ENCODE peak calls at places on chromosomes 3 and 15, in four cellular contexts. N, G, V and A are unnamed samples.

GRCh38 chr3:162512488-162512887 is 1015.9 kb downstream of the OTOL1 start:
- DNase-seq in N (no peak), G (no peak), V (no peak), A (no peak)

GRCh38 chr3:51828297-51828696 is 33.1 kb upstream of the IQCF2 start:
- DNase-seq in N (no peak), G (no peak), V (no peak), A (no peak)

GRCh38 chr15:38217788-38218609 is 34.6 kb upstream of the SPRED1 start:
- DNase-seq in N (no peak), G (no peak), V (no peak), A (no peak)

GRCh38 chr15:52208306-52208946 is 17.2 kb upstream of the GNB5 start:
- DNase-seq in N (peak; percentile 65), G (no peak), V (peak; percentile 76), A (peak; percentile 81)

GRCh38 chr3:122356402-122356801 is 26.6 kb downstream of the MIX23 start:
- DNase-seq in N (peak; percentile 16), G (no peak), V (peak; percentile 57), A (peak; percentile 66)

GRCh38 chr15:69798481-69799315 is 299.0 kb downstream of the TLE3 start:
- DNase-seq in N (no peak), G (no peak), V (no peak), A (no peak)

GRCh38 chr15:82950746-82951370 is 1.7 kb downstream of the HOMER2 start:
- DNase-seq in N (no peak), G (no peak), V (peak; percentile 11), A (no peak)

GRCh38 chr15:69885182-69886041 is 212.3 kb downstream of the TLE3 start:
- DNase-seq in N (no peak), G (no peak), V (no peak), A (no peak)

GRCh38 chr3:12750223-12750622 is 8.8 kb downstream of the TMEM40 start:
- DNase-seq in N (peak; percentile 59), G (no peak), V (peak; percentile 31), A (peak; percentile 67)
- TF ChIP-seq POLR2AphosphoS2 in N (no peak), G (no peak), V (no peak), A (no peak)

GRCh38 chr15:78685925-78686324 is 44.9 kb upstream of the CHRNB4 start:
- DNase-seq in N (no peak), G (no peak), V (no peak), A (no peak)
- TF ChIP-seq POLR2AphosphoS2 in N (no peak), G (no peak), V (no peak), A (no peak)

DNA sequence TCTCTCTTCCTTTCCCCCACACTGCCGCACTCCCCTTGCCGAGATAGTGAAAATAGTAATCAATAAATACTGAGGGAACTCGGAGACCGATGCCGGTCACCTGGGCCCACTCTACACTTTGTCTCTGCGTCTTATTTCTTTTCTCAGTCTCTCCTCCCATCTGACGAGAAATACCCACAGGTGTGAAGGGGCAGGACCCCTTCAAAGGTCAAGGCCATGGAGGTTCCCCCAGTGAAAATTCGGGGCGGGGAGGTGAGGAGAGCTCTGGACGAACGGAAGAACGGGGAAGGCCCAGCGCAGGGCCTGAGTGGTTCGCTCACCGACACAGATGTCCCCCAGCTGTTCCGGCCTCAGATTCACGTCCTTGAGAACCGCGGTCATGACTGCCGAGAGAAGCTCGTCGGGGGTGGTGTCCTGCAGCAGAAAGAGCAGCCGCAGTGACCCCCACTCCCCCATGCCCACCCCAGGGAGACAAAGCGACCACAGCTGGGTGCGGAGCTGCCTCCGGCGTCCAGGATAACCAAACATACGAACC is 588 bp downstream of the ACAA1 start:
- DNase-seq in N (peak; percentile 57), G (no peak), V (no peak), A (no peak)
- TF ChIP-seq POLR2AphosphoS2 in N (no peak), G (no peak), V (no peak), A (no peak)

GRCh38 chr15:25171111-25171811 is 216.5 kb downstream of the SNRPN start:
- DNase-seq in N (no peak), G (no peak), V (no peak), A (no peak)
- TF ChIP-seq POLR2AphosphoS2 in N (no peak), G (no peak), V (no peak), A (no peak)